ENCODE peak calls at places on chromosome 6, in six cellular contexts. M, U, W, F, B and K are unnamed samples.

GRCh38 chr6:85193339-85193738 is 256.5 kb upstream of the NT5E start:
- DNase-seq in M (no peak), U (peak; percentile 8), W (no peak), F (no peak), B (no peak), K (no peak)

GRCh38 chr6:166454692-166455515 is 72.2 kb upstream of the MPC1 start:
- DNase-seq in M (no peak), U (no peak), W (no peak), F (no peak), B (no peak), K (no peak)

GRCh38 chr6:111087871-111088667 is 766 bp downstream of the SLC16A10 start:
- DNase-seq in M (no peak), U (peak; percentile 10), W (peak; percentile 63), F (peak; percentile 9), B (peak; percentile 70), K (no peak)

GRCh38 chr6:158284340-158285210 is 27.7 kb upstream of the TULP4 start:
- DNase-seq in M (no peak), U (no peak), W (no peak), F (no peak), B (no peak), K (no peak)

GRCh38 chr6:148348335-148348734 is 5.7 kb downstream of the SASH1 start:
- DNase-seq in M (no peak), U (no peak), W (no peak), F (no peak), B (no peak), K (no peak)

GRCh38 chr6:109783245-109783990 is 92.3 kb downstream of the FIG4 start:
- DNase-seq in M (no peak), U (no peak), W (no peak), F (no peak), B (peak; percentile 57), K (peak; percentile 52)

GRCh38 chr6:2351807-2352431 is 106.5 kb upstream of the GMDS start:
- DNase-seq in M (no peak), U (no peak), W (no peak), F (no peak), B (no peak), K (no peak)

GRCh38 chr6:36109092-36109491 is 21.2 kb upstream of the MAPK13 start:
- DNase-seq in M (no peak), U (no peak), W (no peak), F (no peak), B (no peak), K (no peak)

GRCh38 chr6:122026572-122027369 is 372.7 kb upstream of the HSF2 start:
- DNase-seq in M (no peak), U (no peak), W (no peak), F (no peak), B (no peak), K (no peak)

GRCh38 chr6:135291288-135292116 is 110.4 kb downstream of the MYB start:
- DNase-seq in M (no peak), U (peak; percentile 12), W (peak; percentile 11), F (peak; percentile 73), B (no peak), K (no peak)

GRCh38 chr6:43171284-43172126 is 436 bp downstream of the SRF start:
- DNase-seq in M (no peak), U (no peak), W (no peak), F (peak; percentile 44), B (peak; percentile 64), K (peak; percentile 97)

GRCh38 chr6:141562181-141562800 is 570.4 kb upstream of the GJE1 start:
- DNase-seq in M (no peak), U (no peak), W (no peak), F (peak; percentile 75), B (peak; percentile 55), K (peak; percentile 13)

GRCh38 chr6:88722691-88723090 is 240.7 kb downstream of the RNGTT start:
- DNase-seq in M (no peak), U (no peak), W (no peak), F (no peak), B (no peak), K (no peak)

GRCh38 chr6:154865291-154865690 is 129.8 kb upstream of the TIAM2 start:
- DNase-seq in M (no peak), U (no peak), W (no peak), F (peak; percentile 82), B (no peak), K (no peak)

GRCh38 chr6:65398851-65399250 is 308.2 kb downstream of the EYS start:
- DNase-seq in M (no peak), U (no peak), W (no peak), F (no peak), B (no peak), K (no peak)

GRCh38 chr6:7215798-7216231 is 97.2 kb downstream of the SSR1 start:
- DNase-seq in M (no peak), U (no peak), W (no peak), F (no peak), B (no peak), K (no peak)

GRCh38 chr6:33375143-33375649 is 16.4 kb upstream of the KIFC1 start:
- DNase-seq in M (no peak), U (no peak), W (no peak), F (peak; percentile 32), B (no peak), K (no peak)

GRCh38 chr6:85191656-85192055 is 258.2 kb upstream of the NT5E start:
- DNase-seq in M (no peak), U (no peak), W (no peak), F (peak; percentile 19), B (no peak), K (no peak)

GRCh38 chr6:113306552-113307145 is 550.5 kb upstream of the MARCKS start:
- DNase-seq in M (peak; percentile 57), U (peak; percentile 56), W (peak; percentile 62), F (peak; percentile 36), B (peak; percentile 81), K (peak; percentile 23)

DNA sequence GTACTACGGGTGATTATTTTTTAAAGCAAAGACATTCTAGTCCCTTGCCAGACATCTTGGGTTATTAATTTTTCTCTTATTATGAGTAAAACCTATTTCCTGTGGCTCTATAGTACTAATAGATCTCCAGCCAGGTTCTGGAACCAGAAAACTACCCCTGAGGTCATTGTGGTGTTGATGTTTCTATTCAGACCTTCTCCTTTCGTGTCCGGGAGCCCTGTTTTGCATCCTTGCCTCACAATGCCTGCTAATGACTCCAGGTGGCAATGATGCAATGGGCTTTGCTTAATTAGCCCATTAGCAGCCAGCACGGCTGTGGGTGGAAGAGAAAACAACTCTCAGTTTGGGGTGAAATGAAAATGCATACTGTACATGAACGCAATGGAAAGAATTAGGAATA is 62.9 kb upstream of the ARG1 start:
- DNase-seq in M (peak; percentile 38), U (no peak), W (no peak), F (no peak), B (no peak), K (no peak)
- H3K79me2 ChIP-seq in M (no peaks in the 10 kb centered on the region), U (no peaks in the 10 kb centered on the region), W (no peaks in the 10 kb centered on the region), F (no peaks in the 10 kb centered on the region), B (no peaks in the 10 kb centered on the region), K (no peaks in the 10 kb centered on the region)

DNA sequence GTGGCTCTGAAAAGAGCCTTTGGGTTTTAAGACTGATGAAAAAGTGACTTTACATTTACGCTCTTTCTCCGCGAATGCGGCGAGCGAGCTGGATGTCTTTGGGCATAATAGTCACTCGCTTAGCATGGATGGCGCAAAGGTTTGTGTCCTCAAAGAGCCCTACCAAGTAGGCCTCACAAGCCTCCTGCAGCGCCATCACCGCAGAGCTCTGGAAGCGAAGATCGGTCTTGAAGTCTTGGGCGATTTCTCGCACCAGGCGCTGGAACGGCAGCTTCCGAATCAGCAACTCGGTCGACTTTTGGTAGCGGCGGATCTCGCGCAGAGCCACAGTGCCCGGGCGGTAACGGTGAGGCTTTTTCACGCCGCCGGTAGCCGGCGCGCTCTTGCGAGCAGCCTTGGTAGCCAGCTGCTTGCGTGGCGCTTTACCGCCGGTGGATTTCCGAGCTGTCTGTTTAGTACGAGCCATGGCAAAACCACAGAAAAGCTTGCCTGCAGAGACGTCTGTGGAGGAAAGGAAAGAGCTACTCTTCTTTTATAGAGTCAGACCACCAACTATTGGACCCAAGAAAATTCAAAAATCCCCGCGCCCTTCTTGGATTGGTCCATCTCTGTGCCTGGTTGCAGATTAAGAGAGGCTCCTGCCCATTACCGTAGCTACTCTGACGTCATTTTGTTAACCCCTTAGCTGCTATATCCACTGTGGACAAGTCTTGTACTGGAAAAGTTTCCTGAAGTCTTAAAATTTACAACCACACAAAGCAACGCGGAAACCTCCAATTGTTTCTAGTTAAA is 55.4 kb upstream of the HFE start:
- DNase-seq in M (peak; percentile 97), U (peak; percentile 99), W (peak; percentile 100), F (peak; percentile 96), B (peak; percentile 88), K (peak; percentile 99)
- TF ChIP-seq POLR2A in M (peak; percentile 96), U (peak; percentile 99), W (peak; percentile 99), F (peak; percentile 99), B (peak; percentile 100), K (peak; percentile 100)

GRCh38 chr6:124983383-124983782 is 21.1 kb downstream of the RNF217 start:
- DNase-seq in M (no peak), U (no peak), W (no peak), F (no peak), B (no peak), K (no peak)

GRCh38 chr6:124979294-124979678 is 17.0 kb downstream of the RNF217 start:
- DNase-seq in M (no peak), U (no peak), W (no peak), F (no peak), B (no peak), K (no peak)

GRCh38 chr6:124986146-124986545 is 23.9 kb downstream of the RNF217 start:
- DNase-seq in M (no peak), U (no peak), W (no peak), F (no peak), B (no peak), K (peak; percentile 38)

GRCh38 chr6:124984668-124985338 is 22.6 kb downstream of the RNF217 start:
- DNase-seq in M (no peak), U (no peak), W (no peak), F (peak; percentile 79), B (no peak), K (no peak)

DNA sequence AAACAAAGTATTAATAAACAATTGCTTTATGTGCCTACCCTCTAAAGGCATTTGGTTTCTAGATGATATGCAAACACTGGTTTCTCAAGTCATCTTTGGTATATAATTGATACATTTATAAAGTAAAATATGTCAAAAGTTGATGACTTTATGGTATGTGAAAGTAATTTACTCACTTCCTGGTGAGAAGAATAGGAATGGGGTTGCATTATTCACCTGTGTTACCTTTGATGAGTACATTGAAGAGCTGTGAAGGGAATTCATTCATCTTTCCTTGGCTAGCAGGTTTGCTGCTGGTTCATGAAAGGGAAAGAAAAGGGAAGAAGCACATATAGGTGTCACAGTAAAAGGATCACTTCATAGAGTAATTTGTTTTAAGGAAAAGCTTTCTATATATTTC is 20.4 kb downstream of the RNF217 start:
- DNase-seq in M (no peak), U (no peak), W (no peak), F (no peak), B (no peak), K (no peak)
- H3K79me2 ChIP-seq in M (no peaks in the 10 kb centered on the region), U (peaks cover 66% of the 10 kb centered on the region), W (no peaks in the 10 kb centered on the region), F (peaks cover 57% of the 10 kb centered on the region), B (no peaks in the 10 kb centered on the region), K (peaks cover 94% of the 10 kb centered on the region)

DNA sequence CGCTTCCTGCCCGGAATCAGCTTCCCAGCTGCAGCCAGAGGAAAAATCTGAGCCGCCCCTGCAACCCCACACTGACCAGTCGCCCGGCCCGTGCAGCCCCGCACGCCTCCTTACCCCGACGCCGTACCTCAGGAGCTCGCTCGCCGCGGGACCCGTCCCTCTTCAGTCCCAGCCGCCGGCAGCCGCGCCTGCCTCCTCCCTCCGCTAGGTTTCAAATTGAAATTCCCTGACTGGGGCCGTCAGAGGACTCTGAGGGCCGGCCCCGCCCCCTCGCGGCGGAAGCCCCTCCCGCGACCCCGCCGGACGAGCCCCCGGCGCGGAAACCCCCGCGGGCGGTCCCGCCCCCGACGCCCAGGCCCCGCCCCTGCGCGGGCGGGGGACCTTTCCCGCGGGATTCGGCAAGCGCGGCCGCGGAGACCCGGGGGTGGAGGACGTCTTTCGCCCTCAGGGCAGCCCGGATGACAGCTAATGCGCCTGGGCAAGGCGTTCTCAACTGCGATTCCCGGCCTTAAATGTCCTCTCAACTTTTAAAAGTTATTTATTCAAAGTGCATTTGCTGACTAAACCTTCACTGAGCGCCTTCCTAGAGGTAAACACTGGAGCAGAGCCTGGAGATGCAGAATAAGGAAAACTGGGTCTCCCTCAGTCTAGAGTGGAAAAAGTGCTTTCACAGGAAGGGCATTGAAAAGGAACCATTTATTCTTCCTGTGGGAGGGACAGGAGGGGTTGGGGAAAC is at the start of gene EPB41L2:
- DNase-seq in M (peak; percentile 26), U (peak; percentile 70), W (peak; percentile 91), F (peak; percentile 91), B (peak; percentile 93), K (peak; percentile 86)
- TF ChIP-seq POLR2A in M (peak; percentile 92), U (peak; percentile 58), W (peak; percentile 76), F (peak; percentile 60), B (peak; percentile 76), K (peak; percentile 54)